ENCODE peak calls at places on chromosomes 6 and 20, in six cellular contexts. One of them, this sample, is unnamed.

GRCh38 chr6:168116446-168116974 is 37.5 kb upstream of the FRMD1 start:
- DNase-seq in IMR-90: no peak
- DNase-seq in H9: no peak
- DNase-seq in mesendoderm: no peak
- DNase-seq in mesenchymal stem cell: no peak
- DNase-seq in H1: no peak
- DNase-seq in this sample: no peak

GRCh38 chr6:157242791-157243190 is 80.5 kb downstream of the TMEM242 start:
- DNase-seq in IMR-90: no peak
- DNase-seq in H9: no peak
- DNase-seq in mesendoderm: no peak
- DNase-seq in mesenchymal stem cell: no peak
- DNase-seq in H1: no peak
- DNase-seq in this sample: no peak

GRCh38 chr6:152642578-152643375 is 5.6 kb upstream of the SYNE1 start:
- DNase-seq in IMR-90: peak; percentile 55
- DNase-seq in H9: peak; percentile 92
- DNase-seq in mesendoderm: peak; percentile 92
- DNase-seq in mesenchymal stem cell: peak; percentile 15
- DNase-seq in H1: peak; percentile 61
- DNase-seq in this sample: peak; percentile 27

GRCh38 chr20:11521831-11522230 is 395.9 kb upstream of the BTBD3 start:
- DNase-seq in IMR-90: no peak
- DNase-seq in H9: no peak
- DNase-seq in mesendoderm: no peak
- DNase-seq in mesenchymal stem cell: no peak
- DNase-seq in H1: no peak
- DNase-seq in this sample: no peak

GRCh38 chr6:69105288-69105687 is 470.2 kb downstream of the ADGRB3 start:
- DNase-seq in IMR-90: no peak
- DNase-seq in H9: peak; percentile 36
- DNase-seq in mesendoderm: peak; percentile 42
- DNase-seq in mesenchymal stem cell: no peak
- DNase-seq in H1: no peak
- DNase-seq in this sample: no peak

GRCh38 chr6:33905081-33905609 is 101.3 kb upstream of the MLN start:
- DNase-seq in IMR-90: no peak
- DNase-seq in H9: no peak
- DNase-seq in mesendoderm: no peak
- DNase-seq in mesenchymal stem cell: no peak
- DNase-seq in H1: no peak
- DNase-seq in this sample: no peak

GRCh38 chr6:141475269-141475668 is 657.5 kb upstream of the GJE1 start:
- DNase-seq in IMR-90: peak; percentile 38
- DNase-seq in H9: no peak
- DNase-seq in mesendoderm: no peak
- DNase-seq in mesenchymal stem cell: peak; percentile 33
- DNase-seq in H1: no peak
- DNase-seq in this sample: no peak

GRCh38 chr20:59850018-59850641 is 83.3 kb downstream of the SYCP2 start:
- DNase-seq in IMR-90: peak; percentile 42
- DNase-seq in H9: no peak
- DNase-seq in mesendoderm: peak; percentile 46
- DNase-seq in mesenchymal stem cell: peak; percentile 5
- DNase-seq in H1: no peak
- DNase-seq in this sample: peak; percentile 20

GRCh38 chr6:32332433-32332832 is 39.3 kb downstream of the TSBP1 start:
- DNase-seq in IMR-90: no peak
- DNase-seq in H9: no peak
- DNase-seq in mesendoderm: peak; percentile 4
- DNase-seq in mesenchymal stem cell: no peak
- DNase-seq in H1: no peak
- DNase-seq in this sample: no peak

GRCh38 chr6:136797977-136798376 is 5.7 kb upstream of the MAP3K5 start:
- DNase-seq in IMR-90: no peak
- DNase-seq in H9: no peak
- DNase-seq in mesendoderm: no peak
- DNase-seq in mesenchymal stem cell: no peak
- DNase-seq in H1: no peak
- DNase-seq in this sample: no peak

GRCh38 chr6:26284537-26285142 is 80.4 kb upstream of the BTN3A2 start:
- DNase-seq in IMR-90: peak; percentile 74
- DNase-seq in H9: peak; percentile 56
- DNase-seq in mesendoderm: peak; percentile 87
- DNase-seq in mesenchymal stem cell: peak; percentile 74
- DNase-seq in H1: no peak
- DNase-seq in this sample: no peak

GRCh38 chr6:15713325-15713724 is 50.5 kb upstream of the DTNBP1 start:
- DNase-seq in IMR-90: no peak
- DNase-seq in H9: no peak
- DNase-seq in mesendoderm: peak; percentile 39
- DNase-seq in mesenchymal stem cell: no peak
- DNase-seq in H1: no peak
- DNase-seq in this sample: no peak

GRCh38 chr6:3139090-3139903 is 18.0 kb downstream of the TUBB2A start:
- DNase-seq in IMR-90: peak; percentile 91
- DNase-seq in H9: no peak
- DNase-seq in mesendoderm: no peak
- DNase-seq in mesenchymal stem cell: peak; percentile 84
- DNase-seq in H1: no peak
- DNase-seq in this sample: no peak

GRCh38 chr6:72464791-72465691 is 156.8 kb upstream of the KCNQ5 start:
- DNase-seq in IMR-90: peak; percentile 83
- DNase-seq in H9: no peak
- DNase-seq in mesendoderm: peak; percentile 66
- DNase-seq in mesenchymal stem cell: peak; percentile 2
- DNase-seq in H1: no peak
- DNase-seq in this sample: no peak

GRCh38 chr6:26233608-26234420 is 131.2 kb upstream of the BTN3A2 start:
- DNase-seq in IMR-90: peak; percentile 63
- DNase-seq in H9: peak; percentile 64
- DNase-seq in mesendoderm: peak; percentile 91
- DNase-seq in mesenchymal stem cell: peak; percentile 81
- DNase-seq in H1: no peak
- DNase-seq in this sample: no peak

GRCh38 chr6:100491947-100492670 is 27.4 kb upstream of the SIM1 start:
- DNase-seq in IMR-90: no peak
- DNase-seq in H9: no peak
- DNase-seq in mesendoderm: no peak
- DNase-seq in mesenchymal stem cell: no peak
- DNase-seq in H1: no peak
- DNase-seq in this sample: no peak

GRCh38 chr20:58144071-58144470 is 84.4 kb downstream of the ANKRD60 start:
- DNase-seq in IMR-90: no peak
- DNase-seq in H9: no peak
- DNase-seq in mesendoderm: no peak
- DNase-seq in mesenchymal stem cell: no peak
- DNase-seq in H1: no peak
- DNase-seq in this sample: no peak

GRCh38 chr20:6506906-6507305 is 260.6 kb upstream of the BMP2 start:
- DNase-seq in IMR-90: peak; percentile 59
- DNase-seq in H9: no peak
- DNase-seq in mesendoderm: no peak
- DNase-seq in mesenchymal stem cell: no peak
- DNase-seq in H1: no peak
- DNase-seq in this sample: no peak

GRCh38 chr6:167977717-167978467 is 19.6 kb upstream of the KIF25 start:
- DNase-seq in IMR-90: no peak
- DNase-seq in H9: no peak
- DNase-seq in mesendoderm: no peak
- DNase-seq in mesenchymal stem cell: no peak
- DNase-seq in H1: no peak
- DNase-seq in this sample: no peak

GRCh38 chr6:150196942-150197745 is 54.3 kb downstream of the PPP1R14C start:
- DNase-seq in IMR-90: no peak
- DNase-seq in H9: no peak
- DNase-seq in mesendoderm: no peak
- DNase-seq in mesenchymal stem cell: peak; percentile 2
- DNase-seq in H1: no peak
- DNase-seq in this sample: no peak

GRCh38 chr20:22743426-22743825 is 159.1 kb upstream of the FOXA2 start:
- DNase-seq in IMR-90: no peak
- DNase-seq in H9: no peak
- DNase-seq in mesendoderm: no peak
- DNase-seq in mesenchymal stem cell: no peak
- DNase-seq in H1: no peak
- DNase-seq in this sample: no peak

GRCh38 chr6:145148392-145149175 is 586.7 kb downstream of the EPM2A start:
- DNase-seq in IMR-90: peak; percentile 63
- DNase-seq in H9: no peak
- DNase-seq in mesendoderm: peak; percentile 46
- DNase-seq in mesenchymal stem cell: peak; percentile 74
- DNase-seq in H1: no peak
- DNase-seq in this sample: no peak

GRCh38 chr6:121826156-121826810 is 390.8 kb downstream of the GJA1 start:
- DNase-seq in IMR-90: peak; percentile 95
- DNase-seq in H9: no peak
- DNase-seq in mesendoderm: peak; percentile 72
- DNase-seq in mesenchymal stem cell: peak; percentile 80
- DNase-seq in H1: no peak
- DNase-seq in this sample: no peak

GRCh38 chr6:19327246-19327645 is 509.9 kb upstream of the ID4 start:
- DNase-seq in IMR-90: peak; percentile 5
- DNase-seq in H9: no peak
- DNase-seq in mesendoderm: peak; percentile 69
- DNase-seq in mesenchymal stem cell: no peak
- DNase-seq in H1: no peak
- DNase-seq in this sample: no peak

GRCh38 chr6:44571510-44571909 is 184.0 kb downstream of the CDC5L start:
- DNase-seq in IMR-90: no peak
- DNase-seq in H9: no peak
- DNase-seq in mesendoderm: no peak
- DNase-seq in mesenchymal stem cell: no peak
- DNase-seq in H1: no peak
- DNase-seq in this sample: no peak

GRCh38 chr6:30720738-30721197 is 616 bp downstream of the TUBB start:
- DNase-seq in IMR-90: peak; percentile 32
- DNase-seq in H9: peak; percentile 59
- DNase-seq in mesendoderm: peak; percentile 81
- DNase-seq in mesenchymal stem cell: peak; percentile 52
- DNase-seq in H1: no peak
- DNase-seq in this sample: no peak

GRCh38 chr6:89404512-89404911 is 7.6 kb downstream of the RRAGD start:
- DNase-seq in IMR-90: no peak
- DNase-seq in H9: no peak
- DNase-seq in mesendoderm: no peak
- DNase-seq in mesenchymal stem cell: no peak
- DNase-seq in H1: no peak
- DNase-seq in this sample: no peak

GRCh38 chr6:48184644-48185043 is 73.6 kb upstream of the PTCHD4 start:
- DNase-seq in IMR-90: no peak
- DNase-seq in H9: no peak
- DNase-seq in mesendoderm: no peak
- DNase-seq in mesenchymal stem cell: no peak
- DNase-seq in H1: no peak
- DNase-seq in this sample: no peak

GRCh38 chr6:126716826-126717514 is 377.1 kb downstream of the CENPW start:
- DNase-seq in IMR-90: peak; percentile 11
- DNase-seq in H9: no peak
- DNase-seq in mesendoderm: peak; percentile 30
- DNase-seq in mesenchymal stem cell: no peak
- DNase-seq in H1: no peak
- DNase-seq in this sample: peak; percentile 5

GRCh38 chr6:31763617-31763940 is 1.1 kb downstream of the SAPCD1 start:
- DNase-seq in IMR-90: peak; percentile 21
- DNase-seq in H9: peak; percentile 55
- DNase-seq in mesendoderm: peak; percentile 95
- DNase-seq in mesenchymal stem cell: peak; percentile 36
- DNase-seq in H1: no peak
- DNase-seq in this sample: peak; percentile 71

GRCh38 chr6:70222350-70222749 is 80.5 kb downstream of the COL9A1 start:
- DNase-seq in IMR-90: no peak
- DNase-seq in H9: no peak
- DNase-seq in mesendoderm: no peak
- DNase-seq in mesenchymal stem cell: no peak
- DNase-seq in H1: no peak
- DNase-seq in this sample: no peak

GRCh38 chr6:4583026-4583425 is 193.2 kb upstream of the CDYL start:
- DNase-seq in IMR-90: no peak
- DNase-seq in H9: no peak
- DNase-seq in mesendoderm: no peak
- DNase-seq in mesenchymal stem cell: no peak
- DNase-seq in H1: no peak
- DNase-seq in this sample: no peak

GRCh38 chr6:4586469-4586859 is 189.7 kb upstream of the CDYL start:
- DNase-seq in IMR-90: no peak
- DNase-seq in H9: no peak
- DNase-seq in mesendoderm: no peak
- DNase-seq in mesenchymal stem cell: no peak
- DNase-seq in H1: no peak
- DNase-seq in this sample: no peak

GRCh38 chr6:4582506-4582905 is 193.7 kb upstream of the CDYL start:
- DNase-seq in IMR-90: peak; percentile 64
- DNase-seq in H9: no peak
- DNase-seq in mesendoderm: no peak
- DNase-seq in mesenchymal stem cell: peak; percentile 86
- DNase-seq in H1: no peak
- DNase-seq in this sample: no peak

GRCh38 chr6:4585682-4586468 is 190.3 kb upstream of the CDYL start:
- DNase-seq in IMR-90: no peak
- DNase-seq in H9: no peak
- DNase-seq in mesendoderm: peak; percentile 35
- DNase-seq in mesenchymal stem cell: no peak
- DNase-seq in H1: no peak
- DNase-seq in this sample: no peak

GRCh38 chr6:4584801-4585200 is 191.4 kb upstream of the CDYL start:
- DNase-seq in IMR-90: no peak
- DNase-seq in H9: no peak
- DNase-seq in mesendoderm: no peak
- DNase-seq in mesenchymal stem cell: no peak
- DNase-seq in H1: no peak
- DNase-seq in this sample: no peak
- H2BK15ac ChIP-seq in IMR-90: peak overlapping the region; percentile 98
- H2BK15ac ChIP-seq in H9: no peak overlapping the region
- H2BK15ac ChIP-seq in mesendoderm: no peak overlapping the region
- H2BK15ac ChIP-seq in mesenchymal stem cell: no peak overlapping the region
- H2BK15ac ChIP-seq in H1: no peak overlapping the region
- H2BK15ac ChIP-seq in this sample: no peak overlapping the region

GRCh38 chr6:5248302-5249098 is 12.2 kb downstream of the LYRM4 start:
- DNase-seq in IMR-90: no peak
- DNase-seq in H9: no peak
- DNase-seq in mesendoderm: no peak
- DNase-seq in mesenchymal stem cell: no peak
- DNase-seq in H1: no peak
- DNase-seq in this sample: no peak
- H3K4me1 ChIP-seq in IMR-90: no peaks in the 10 kb centered on the region
- H3K4me1 ChIP-seq in H9: no peaks in the 10 kb centered on the region
- H3K4me1 ChIP-seq in mesendoderm: peaks cover 7% of the 10 kb centered on the region
- H3K4me1 ChIP-seq in mesenchymal stem cell: peaks cover 6% of the 10 kb centered on the region
- H3K4me1 ChIP-seq in H1: no peaks in the 10 kb centered on the region
- H3K4me1 ChIP-seq in this sample: no peaks in the 10 kb centered on the region

GRCh38 chr6:5214570-5215052 is 46.1 kb downstream of the LYRM4 start:
- DNase-seq in IMR-90: peak; percentile 78
- DNase-seq in H9: peak; percentile 78
- DNase-seq in mesendoderm: peak; percentile 69
- DNase-seq in mesenchymal stem cell: peak; percentile 79
- DNase-seq in H1: peak; percentile 41
- DNase-seq in this sample: peak; percentile 43
- H2BK15ac ChIP-seq in IMR-90: no peak overlapping the region
- H2BK15ac ChIP-seq in H9: no peak overlapping the region
- H2BK15ac ChIP-seq in mesendoderm: no peak overlapping the region
- H2BK15ac ChIP-seq in mesenchymal stem cell: no peak overlapping the region
- H2BK15ac ChIP-seq in H1: no peak overlapping the region
- H2BK15ac ChIP-seq in this sample: no peak overlapping the region

GRCh38 chr6:1542335-1542734 is 67.4 kb upstream of the FOXC1 start:
- DNase-seq in IMR-90: no peak
- DNase-seq in H9: no peak
- DNase-seq in mesendoderm: no peak
- DNase-seq in mesenchymal stem cell: no peak
- DNase-seq in H1: no peak
- DNase-seq in this sample: no peak
- H3K4me1 ChIP-seq in IMR-90: no peaks in the 10 kb centered on the region
- H3K4me1 ChIP-seq in H9: no peaks in the 10 kb centered on the region
- H3K4me1 ChIP-seq in mesendoderm: no peaks in the 10 kb centered on the region
- H3K4me1 ChIP-seq in mesenchymal stem cell: no peaks in the 10 kb centered on the region
- H3K4me1 ChIP-seq in H1: no peaks in the 10 kb centered on the region
- H3K4me1 ChIP-seq in this sample: no peaks in the 10 kb centered on the region